ENCODE peak calls at places on chromosomes 1 and 21, in four cellular contexts. G is heart right ventricle, S is fibroblast of lung, H is A549. Q is an unnamed sample.

GRCh38 chr1:98119793-98120192 is 199.0 kb upstream of the DPYD start:
- DNase-seq in G (no peak), S (peak; percentile 13), H (no peak), Q (no peak)

GRCh38 chr1:177741476-177741875 is 228.4 kb downstream of the SEC16B start:
- DNase-seq in G (no peak), S (no peak), H (no peak), Q (no peak)

GRCh38 chr1:108817016-108817415 is 39.9 kb downstream of the AKNAD1 start:
- DNase-seq in G (peak; percentile 31), S (peak; percentile 78), H (no peak), Q (no peak)

GRCh38 chr1:243851129-243851756 is 1.2 kb upstream of the AKT3 start:
- DNase-seq in G (peak; percentile 27), S (peak; percentile 25), H (peak; percentile 72), Q (no peak)

GRCh38 chr1:167107456-167107855 is 13.6 kb downstream of the STYXL2 start:
- DNase-seq in G (no peak), S (no peak), H (no peak), Q (no peak)

GRCh38 chr1:119159963-119160362 is 19.5 kb upstream of the WARS2 start:
- DNase-seq in G (no peak), S (no peak), H (no peak), Q (no peak)

GRCh38 chr21:37878946-37879660 is 37.2 kb downstream of the KCNJ6 start:
- DNase-seq in G (no peak), S (peak; percentile 77), H (peak; percentile 28), Q (no peak)

GRCh38 chr1:198907423-198907746 is 268.5 kb downstream of the PTPRC start:
- DNase-seq in G (no peak), S (no peak), H (no peak), Q (no peak)

GRCh38 chr1:175742790-175743459 is 470 bp downstream of the TNR start:
- DNase-seq in G (peak; percentile 6), S (peak; percentile 15), H (no peak), Q (no peak)

GRCh38 chr1:16944038-16944437 is 22.3 kb downstream of the CROCC start:
- DNase-seq in G (no peak), S (no peak), H (no peak), Q (no peak)

GRCh38 chr1:16938351-16939321 is 16.9 kb downstream of the CROCC start:
- DNase-seq in G (no peak), S (no peak), H (no peak), Q (no peak)
- H3K27ac ChIP-seq in G (no peak overlapping the region), S (no peak overlapping the region), H (no peak overlapping the region), Q (no peak overlapping the region)

GRCh38 chr21:31730687-31731111 is 1.2 kb downstream of the SCAF4 start:
- DNase-seq in G (no peak), S (no peak), H (peak; percentile 10), Q (no peak)

GRCh38 chr21:31731112-31731801 is 661 bp downstream of the SCAF4 start:
- DNase-seq in G (peak; percentile 34), S (peak; percentile 41), H (peak; percentile 16), Q (no peak)

GRCh38 chr21:31732891-31733520 is 1.1 kb upstream of the SCAF4 start:
- DNase-seq in G (peak; percentile 7), S (no peak), H (peak; percentile 5), Q (no peak)

GRCh38 chr21:31732538-31732864 is 583 bp upstream of the SCAF4 start:
- DNase-seq in G (no peak), S (peak; percentile 73), H (no peak), Q (no peak)

GRCh38 chr21:31731802-31732537 is at the start of gene SCAF4:
- DNase-seq in G (peak; percentile 89), S (peak; percentile 87), H (peak; percentile 59), Q (peak; percentile 60)
- H3K4me1 ChIP-seq in G (peaks cover 35% of the 10 kb centered on the region), S (peaks cover 18% of the 10 kb centered on the region), H (peaks cover 28% of the 10 kb centered on the region), Q (peaks cover 4% of the 10 kb centered on the region)

GRCh38 chr1:41109316-41110263 is 88.1 kb upstream of the SLFNL1 start:
- DNase-seq in G (peak; percentile 58), S (peak; percentile 96), H (peak; percentile 38), Q (peak; percentile 76)
- H3K4me3 ChIP-seq in G (no peak overlapping the region), S (no peak overlapping the region), H (peak overlapping the region; percentile 20), Q (no peak overlapping the region)

DNA sequence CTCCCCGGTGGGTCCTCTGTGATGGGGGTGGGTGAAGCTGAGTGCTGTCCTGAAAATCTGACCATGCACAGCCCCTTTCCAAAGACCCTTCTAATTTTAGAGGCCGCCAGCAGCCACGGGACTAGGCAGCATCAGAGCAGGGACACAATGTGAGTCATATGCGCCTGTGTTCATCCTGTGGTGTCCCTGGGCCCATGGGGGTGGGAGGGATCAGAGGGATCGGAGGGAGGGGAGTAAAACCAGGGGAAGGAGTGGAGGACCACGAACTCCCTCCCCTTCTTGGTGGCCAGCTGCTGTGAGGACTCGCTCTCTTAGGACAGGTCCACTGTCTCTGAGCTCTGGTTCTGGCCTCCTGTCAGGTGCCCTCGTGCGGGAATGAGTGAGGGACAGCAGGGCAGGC is 61.5 kb downstream of the ADARB1 start:
- DNase-seq in G (no peak), S (no peak), H (no peak), Q (no peak)
- H3K27ac ChIP-seq in G (no peak overlapping the region), S (no peak overlapping the region), H (no peak overlapping the region), Q (peak overlapping the region; percentile 11)

GRCh38 chr1:181097242-181097641 is 8.7 kb downstream of the IER5 start:
- DNase-seq in G (no peak), S (no peak), H (no peak), Q (no peak)
- H3K4me1 ChIP-seq in G (peaks cover 66% of the 10 kb centered on the region), S (peaks cover 71% of the 10 kb centered on the region), H (peaks cover 86% of the 10 kb centered on the region), Q (peaks cover 49% of the 10 kb centered on the region)

GRCh38 chr1:180101411-180101810 is 53.3 kb upstream of the QSOX1 start:
- DNase-seq in G (no peak), S (no peak), H (no peak), Q (no peak)

GRCh38 chr1:180097319-180097605 is 57.4 kb upstream of the QSOX1 start:
- DNase-seq in G (no peak), S (no peak), H (no peak), Q (no peak)

GRCh38 chr1:180094705-180095280 is 59.9 kb upstream of the QSOX1 start:
- DNase-seq in G (no peak), S (peak; percentile 44), H (no peak), Q (no peak)

GRCh38 chr1:180096584-180097318 is 57.9 kb upstream of the QSOX1 start:
- DNase-seq in G (no peak), S (peak; percentile 55), H (no peak), Q (no peak)

DNA sequence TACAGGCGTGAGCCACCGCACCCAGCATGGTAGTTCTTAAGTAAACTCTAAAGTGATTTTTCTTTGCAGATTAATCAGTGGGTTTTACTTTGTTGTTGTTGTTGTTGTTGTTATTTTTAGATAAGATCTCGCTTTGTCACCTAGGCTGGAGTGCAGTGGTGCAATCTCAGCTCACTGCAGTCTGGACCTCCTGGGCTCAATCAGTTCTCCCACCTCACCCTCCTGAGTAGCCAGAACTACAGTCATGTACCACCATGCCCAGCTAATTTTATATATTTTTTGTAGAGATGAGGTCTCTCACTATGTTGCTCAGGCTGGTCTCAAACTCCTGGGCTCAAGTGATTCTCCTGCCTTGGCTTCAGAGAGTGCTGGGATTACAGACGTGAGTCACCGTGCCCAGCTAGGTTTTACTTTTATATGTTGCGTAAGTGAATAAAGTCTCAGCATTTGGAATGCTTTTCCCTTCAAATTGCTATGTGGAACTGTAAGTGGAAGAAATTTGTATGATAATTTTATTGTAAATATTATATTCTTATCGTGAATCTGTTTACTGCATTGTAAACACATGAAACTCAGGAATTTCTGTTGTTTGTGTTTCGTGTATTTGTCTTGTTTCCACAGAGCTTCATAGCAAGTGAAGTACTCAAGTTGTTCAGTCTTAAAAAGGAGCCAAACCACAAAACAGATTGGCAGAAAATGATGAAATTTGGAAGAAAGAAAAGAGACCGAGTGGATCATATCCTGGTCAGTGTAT is 56.2 kb upstream of the QSOX1 start:
- DNase-seq in G (no peak), S (peak; percentile 97), H (no peak), Q (no peak)
- H3K4me3 ChIP-seq in G (no peak overlapping the region), S (no peak overlapping the region), H (no peak overlapping the region), Q (no peak overlapping the region)

GRCh38 chr1:34923490-34923889 is 6.0 kb downstream of the DLGAP3 start:
- DNase-seq in G (no peak), S (no peak), H (no peak), Q (no peak)

GRCh38 chr1:34926156-34926555 is 3.3 kb downstream of the DLGAP3 start:
- DNase-seq in G (no peak), S (no peak), H (no peak), Q (no peak)

GRCh38 chr1:34926894-34927293 is 2.6 kb downstream of the DLGAP3 start:
- DNase-seq in G (no peak), S (no peak), H (no peak), Q (no peak)

GRCh38 chr1:34925730-34926129 is 3.7 kb downstream of the DLGAP3 start:
- DNase-seq in G (no peak), S (no peak), H (no peak), Q (no peak)

DNA sequence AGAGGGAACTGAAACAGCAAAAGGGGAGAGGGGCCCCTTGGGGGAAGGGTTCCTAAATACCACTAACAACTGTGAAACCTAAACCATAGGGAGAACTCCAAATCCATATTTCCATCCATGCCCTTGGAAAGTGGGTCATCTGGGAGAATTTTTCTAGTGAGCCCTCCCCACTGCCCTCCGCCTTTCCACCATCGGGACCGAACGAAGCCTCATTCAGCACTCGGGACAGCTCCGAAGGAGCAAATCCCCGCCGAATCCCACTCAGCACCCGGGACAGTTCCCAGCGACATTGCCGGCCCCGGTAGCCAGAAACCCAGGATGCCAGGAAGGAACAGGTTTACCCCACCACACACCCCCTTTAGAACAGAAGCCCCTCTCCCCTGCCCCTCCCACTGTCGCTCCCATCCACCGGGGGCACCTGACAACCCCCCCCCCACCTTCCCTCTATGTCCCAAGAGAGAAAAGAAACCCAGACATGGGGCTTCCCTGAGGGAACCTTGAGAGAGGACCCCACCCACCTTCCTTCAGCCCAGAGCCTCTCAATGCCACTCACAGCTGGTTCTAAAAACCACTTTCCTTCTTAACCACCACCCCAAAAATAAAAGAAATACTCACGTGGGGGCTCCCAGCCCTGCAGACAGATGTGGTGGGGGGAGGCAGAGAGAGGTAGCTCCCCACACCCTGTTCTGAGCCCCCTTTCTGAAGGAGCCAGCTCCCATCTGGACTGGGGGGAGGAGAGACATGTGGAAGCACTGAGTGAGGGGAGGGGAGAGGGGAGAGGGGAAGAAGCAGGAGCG is 4.5 kb downstream of the DLGAP3 start:
- DNase-seq in G (peak; percentile 79), S (peak; percentile 61), H (peak; percentile 67), Q (peak; percentile 70)
- H3K27ac ChIP-seq in G (no peak overlapping the region), S (no peak overlapping the region), H (no peak overlapping the region), Q (no peak overlapping the region)

Q was measured in ascending aorta.